ENCODE peak calls at places on chromosomes 4 and X, in seven cellular contexts. One of them, this sample, is unnamed.

GRCh38 chr4:6885953-6886557 is 23.6 kb upstream of the TBC1D14 start:
- DNase-seq in COR-L47: peak
- DNase-seq in IMR-90: peak
- DNase-seq in left ventricle myocardium inferior: peak
- DNase-seq in HL-60: peak
- DNase-seq in T-helper 1 cell: peak
- DNase-seq in iris pigment epithelial cell: peak
- DNase-seq in this sample: no peak

GRCh38 chr4:859496-859895 is 33.6 kb upstream of the CPLX1 start:
- DNase-seq in COR-L47: no peak
- DNase-seq in IMR-90: no peak
- DNase-seq in left ventricle myocardium inferior: no peak
- DNase-seq in HL-60: no peak
- DNase-seq in T-helper 1 cell: no peak
- DNase-seq in iris pigment epithelial cell: no peak
- DNase-seq in this sample: no peak

GRCh38 chr4:182576609-182577289 is 333.5 kb downstream of the TENM3 start:
- DNase-seq in COR-L47: no peak
- DNase-seq in IMR-90: peak
- DNase-seq in left ventricle myocardium inferior: no peak
- DNase-seq in HL-60: no peak
- DNase-seq in T-helper 1 cell: no peak
- DNase-seq in iris pigment epithelial cell: no peak
- DNase-seq in this sample: no peak

GRCh38 chr4:168796362-168797106 is 213.5 kb downstream of the CBR4 start:
- DNase-seq in COR-L47: no peak
- DNase-seq in IMR-90: peak
- DNase-seq in left ventricle myocardium inferior: no peak
- DNase-seq in HL-60: no peak
- DNase-seq in T-helper 1 cell: no peak
- DNase-seq in iris pigment epithelial cell: peak
- DNase-seq in this sample: no peak

GRCh38 chr4:57501715-57502114 is 391.5 kb upstream of the IGFBP7 start:
- DNase-seq in COR-L47: no peak
- DNase-seq in IMR-90: peak
- DNase-seq in left ventricle myocardium inferior: peak
- DNase-seq in HL-60: no peak
- DNase-seq in T-helper 1 cell: no peak
- DNase-seq in iris pigment epithelial cell: peak
- DNase-seq in this sample: no peak

GRCh38 chrX:153816821-153817220 is 13.5 kb downstream of the PDZD4 start:
- DNase-seq in COR-L47: no peak
- DNase-seq in IMR-90: no peak
- DNase-seq in left ventricle myocardium inferior: no peak
- DNase-seq in HL-60: no peak
- DNase-seq in T-helper 1 cell: peak
- DNase-seq in iris pigment epithelial cell: no peak
- DNase-seq in this sample: no peak

GRCh38 chr4:78336093-78336943 is 215.3 kb upstream of the ANXA3 start:
- DNase-seq in COR-L47: no peak
- DNase-seq in IMR-90: peak
- DNase-seq in left ventricle myocardium inferior: no peak
- DNase-seq in HL-60: no peak
- DNase-seq in T-helper 1 cell: no peak
- DNase-seq in iris pigment epithelial cell: peak
- DNase-seq in this sample: no peak

GRCh38 chr4:69881173-69881773 is 21.3 kb upstream of the SULT1E1 start:
- DNase-seq in COR-L47: peak
- DNase-seq in IMR-90: peak
- DNase-seq in left ventricle myocardium inferior: no peak
- DNase-seq in HL-60: peak
- DNase-seq in T-helper 1 cell: peak
- DNase-seq in iris pigment epithelial cell: peak
- DNase-seq in this sample: peak

GRCh38 chr4:2218436-2218835 is 23.5 kb downstream of the HAUS3 start:
- DNase-seq in COR-L47: no peak
- DNase-seq in IMR-90: no peak
- DNase-seq in left ventricle myocardium inferior: no peak
- DNase-seq in HL-60: no peak
- DNase-seq in T-helper 1 cell: no peak
- DNase-seq in iris pigment epithelial cell: no peak
- DNase-seq in this sample: no peak

GRCh38 chrX:149950681-149951080 is 12.4 kb upstream of the EOLA2 start:
- DNase-seq in COR-L47: no peak
- DNase-seq in IMR-90: peak
- DNase-seq in left ventricle myocardium inferior: no peak
- DNase-seq in HL-60: no peak
- DNase-seq in T-helper 1 cell: peak
- DNase-seq in iris pigment epithelial cell: peak
- DNase-seq in this sample: no peak

GRCh38 chr4:101464596-101464995 is 117.3 kb upstream of the PPP3CA start:
- DNase-seq in COR-L47: no peak
- DNase-seq in IMR-90: no peak
- DNase-seq in left ventricle myocardium inferior: no peak
- DNase-seq in HL-60: no peak
- DNase-seq in T-helper 1 cell: no peak
- DNase-seq in iris pigment epithelial cell: no peak
- DNase-seq in this sample: no peak

GRCh38 chrX:31057691-31058090 is 14.2 kb downstream of the FTHL17 start:
- DNase-seq in COR-L47: no peak
- DNase-seq in IMR-90: no peak
- DNase-seq in left ventricle myocardium inferior: no peak
- DNase-seq in HL-60: no peak
- DNase-seq in T-helper 1 cell: peak
- DNase-seq in iris pigment epithelial cell: no peak
- DNase-seq in this sample: no peak

GRCh38 chrX:2550288-2551020 is 49.7 kb upstream of the DHRSX start:
- DNase-seq in COR-L47: no peak
- DNase-seq in IMR-90: no peak
- DNase-seq in left ventricle myocardium inferior: no peak
- DNase-seq in HL-60: no peak
- DNase-seq in T-helper 1 cell: no peak
- DNase-seq in iris pigment epithelial cell: no peak
- DNase-seq in this sample: no peak

GRCh38 chrX:12993823-12994222 is 18.9 kb downstream of the TMSB4X start:
- DNase-seq in COR-L47: no peak
- DNase-seq in IMR-90: no peak
- DNase-seq in left ventricle myocardium inferior: no peak
- DNase-seq in HL-60: no peak
- DNase-seq in T-helper 1 cell: no peak
- DNase-seq in iris pigment epithelial cell: no peak
- DNase-seq in this sample: no peak

GRCh38 chr4:141388483-141388882 is 167.8 kb downstream of the ZNF330 start:
- DNase-seq in COR-L47: no peak
- DNase-seq in IMR-90: peak
- DNase-seq in left ventricle myocardium inferior: no peak
- DNase-seq in HL-60: no peak
- DNase-seq in T-helper 1 cell: no peak
- DNase-seq in iris pigment epithelial cell: peak
- DNase-seq in this sample: no peak

GRCh38 chr4:26454961-26455360 is 35.3 kb downstream of the CCKAR start:
- DNase-seq in COR-L47: no peak
- DNase-seq in IMR-90: no peak
- DNase-seq in left ventricle myocardium inferior: no peak
- DNase-seq in HL-60: no peak
- DNase-seq in T-helper 1 cell: no peak
- DNase-seq in iris pigment epithelial cell: no peak
- DNase-seq in this sample: no peak

GRCh38 chr4:20044502-20044911 is 207.2 kb upstream of the SLIT2 start:
- DNase-seq in COR-L47: no peak
- DNase-seq in IMR-90: peak
- DNase-seq in left ventricle myocardium inferior: no peak
- DNase-seq in HL-60: no peak
- DNase-seq in T-helper 1 cell: no peak
- DNase-seq in iris pigment epithelial cell: peak
- DNase-seq in this sample: no peak

GRCh38 chrX:12921886-12922599 is 15.6 kb downstream of the TLR8 start:
- DNase-seq in COR-L47: no peak
- DNase-seq in IMR-90: no peak
- DNase-seq in left ventricle myocardium inferior: no peak
- DNase-seq in HL-60: no peak
- DNase-seq in T-helper 1 cell: no peak
- DNase-seq in iris pigment epithelial cell: peak
- DNase-seq in this sample: no peak

GRCh38 chrX:110026099-110026844 is 23.4 kb downstream of the TMEM164 start:
- DNase-seq in COR-L47: no peak
- DNase-seq in IMR-90: no peak
- DNase-seq in left ventricle myocardium inferior: no peak
- DNase-seq in HL-60: no peak
- DNase-seq in T-helper 1 cell: no peak
- DNase-seq in iris pigment epithelial cell: no peak
- DNase-seq in this sample: no peak

GRCh38 chr4:165991325-165992180 is 118.5 kb downstream of the TLL1 start:
- DNase-seq in COR-L47: no peak
- DNase-seq in IMR-90: no peak
- DNase-seq in left ventricle myocardium inferior: no peak
- DNase-seq in HL-60: no peak
- DNase-seq in T-helper 1 cell: no peak
- DNase-seq in iris pigment epithelial cell: peak
- DNase-seq in this sample: no peak

GRCh38 chr4:130808492-130808891 is 1712.5 kb downstream of the C4orf33 start:
- DNase-seq in COR-L47: peak
- DNase-seq in IMR-90: no peak
- DNase-seq in left ventricle myocardium inferior: no peak
- DNase-seq in HL-60: no peak
- DNase-seq in T-helper 1 cell: no peak
- DNase-seq in iris pigment epithelial cell: peak
- DNase-seq in this sample: no peak

GRCh38 chrX:119565110-119565663 is at the start of gene STEEP1:
- DNase-seq in COR-L47: peak
- DNase-seq in IMR-90: peak
- DNase-seq in left ventricle myocardium inferior: peak
- DNase-seq in HL-60: peak
- DNase-seq in T-helper 1 cell: peak
- DNase-seq in iris pigment epithelial cell: peak
- DNase-seq in this sample: peak

GRCh38 chr4:139977838-139978604 is 176.0 kb downstream of the MAML3 start:
- DNase-seq in COR-L47: no peak
- DNase-seq in IMR-90: no peak
- DNase-seq in left ventricle myocardium inferior: no peak
- DNase-seq in HL-60: no peak
- DNase-seq in T-helper 1 cell: no peak
- DNase-seq in iris pigment epithelial cell: no peak
- DNase-seq in this sample: no peak

GRCh38 chrX:24259544-24260240 is 54.2 kb downstream of the SUPT20HL2 start:
- DNase-seq in COR-L47: peak
- DNase-seq in IMR-90: peak
- DNase-seq in left ventricle myocardium inferior: no peak
- DNase-seq in HL-60: no peak
- DNase-seq in T-helper 1 cell: peak
- DNase-seq in iris pigment epithelial cell: peak
- DNase-seq in this sample: no peak

GRCh38 chr4:173934933-173935620 is 348.4 kb downstream of the FBXO8 start:
- DNase-seq in COR-L47: no peak
- DNase-seq in IMR-90: no peak
- DNase-seq in left ventricle myocardium inferior: no peak
- DNase-seq in HL-60: no peak
- DNase-seq in T-helper 1 cell: no peak
- DNase-seq in iris pigment epithelial cell: peak
- DNase-seq in this sample: no peak

GRCh38 chr4:145183023-145183422 is 2.6 kb upstream of the OTUD4 start:
- DNase-seq in COR-L47: no peak
- DNase-seq in IMR-90: peak
- DNase-seq in left ventricle myocardium inferior: no peak
- DNase-seq in HL-60: no peak
- DNase-seq in T-helper 1 cell: no peak
- DNase-seq in iris pigment epithelial cell: no peak
- DNase-seq in this sample: no peak

GRCh38 chr4:82360298-82361177 is 13.3 kb downstream of the HNRNPD start:
- DNase-seq in COR-L47: peak
- DNase-seq in IMR-90: peak
- DNase-seq in left ventricle myocardium inferior: no peak
- DNase-seq in HL-60: no peak
- DNase-seq in T-helper 1 cell: peak
- DNase-seq in iris pigment epithelial cell: peak
- DNase-seq in this sample: no peak

GRCh38 chrX:125757794-125758564 is 408.1 kb downstream of the DCAF12L2 start:
- DNase-seq in COR-L47: no peak
- DNase-seq in IMR-90: no peak
- DNase-seq in left ventricle myocardium inferior: peak
- DNase-seq in HL-60: no peak
- DNase-seq in T-helper 1 cell: no peak
- DNase-seq in iris pigment epithelial cell: no peak
- DNase-seq in this sample: peak

GRCh38 chr4:61541474-61541873 is 341.3 kb downstream of the ADGRL3 start:
- DNase-seq in COR-L47: no peak
- DNase-seq in IMR-90: no peak
- DNase-seq in left ventricle myocardium inferior: no peak
- DNase-seq in HL-60: no peak
- DNase-seq in T-helper 1 cell: no peak
- DNase-seq in iris pigment epithelial cell: no peak
- DNase-seq in this sample: no peak